ENCODE peak calls at places on chromosomes 13 and 19, in four cellular contexts. F is cardiac muscle cell, P is heart right ventricle, V is heart left ventricle. Y is an unnamed sample.
A peak's percentile ranks its signal among the peaks of the same experiment; 100 is the strongest.

GRCh38 chr13:110126391-110126961 is 180.5 kb downstream of the COL4A1 start:
- DNase-seq in V (peak; percentile 78), F (peak; percentile 70), P (peak; percentile 77), Y (no peak)

GRCh38 chr19:44277331-44277730 is 17.6 kb downstream of the ZNF233 start:
- DNase-seq in P (no peak), V (no peak), F (no peak), Y (no peak)

GRCh38 chr13:36054041-36054440 is 77.1 kb downstream of the DCLK1 start:
- DNase-seq in F (no peak), V (no peak), P (no peak), Y (no peak)

GRCh38 chr19:48632692-48633147 is 4.5 kb downstream of the DBP start:
- DNase-seq in V (no peak), P (no peak), F (no peak), Y (no peak)

GRCh38 chr19:11288349-11288748 is 7.6 kb upstream of the TSPAN16 start:
- DNase-seq in F (no peak), V (no peak), P (no peak), Y (no peak)

GRCh38 chr19:7565332-7565731 is 29.8 kb downstream of the PNPLA6 start:
- DNase-seq in P (no peak), F (no peak), V (no peak), Y (no peak)

GRCh38 chr19:13146763-13147563 is 3.2 kb downstream of the STX10 start:
- DNase-seq in F (no peak), V (no peak), P (no peak), Y (peak; percentile 63)

GRCh38 chr13:51687928-51688714 is 103.9 kb downstream of the WDFY2 start:
- DNase-seq in V (no peak), F (no peak), P (no peak), Y (no peak)

GRCh38 chr13:98577823-98578285 is 947 bp upstream of the STK24 start:
- DNase-seq in P (no peak), V (no peak), F (no peak), Y (no peak)

GRCh38 chr13:19845758-19846157 is 17.7 kb downstream of the ZMYM5 start:
- DNase-seq in F (no peak), P (no peak), V (no peak), Y (no peak)

GRCh38 chr13:89726690-89727435 is 1620.6 kb upstream of the MIR17HG start:
- DNase-seq in F (no peak), V (no peak), P (no peak), Y (no peak)

GRCh38 chr19:3463959-3464796 is 16.1 kb downstream of the SMIM24 start:
- DNase-seq in P (no peak), V (no peak), F (no peak), Y (no peak)

DNA sequence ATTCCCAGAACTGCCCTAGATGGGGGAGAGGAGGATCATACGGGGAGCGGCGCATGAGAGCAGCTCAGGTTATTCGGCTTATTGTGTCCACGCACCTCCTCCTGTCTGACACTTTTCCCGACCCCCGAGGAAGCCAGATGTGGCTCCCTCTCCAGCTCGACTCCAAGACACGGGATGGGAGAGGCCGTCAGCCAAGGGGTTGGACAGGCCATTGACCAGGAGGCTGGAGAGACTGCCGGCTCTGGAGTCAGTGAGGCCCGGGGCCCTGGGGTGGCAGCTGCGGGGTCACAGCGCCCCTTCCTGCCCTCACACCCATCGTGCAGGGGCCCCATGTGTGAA is 2.9 kb downstream of the DMKN start:
- DNase-seq in P (no peak), V (no peak), F (no peak), Y (no peak)
- TF ChIP-seq CTCF in P (peak; percentile 8), V (no peak), F (no peak), Y (peak; percentile 18)

DNA sequence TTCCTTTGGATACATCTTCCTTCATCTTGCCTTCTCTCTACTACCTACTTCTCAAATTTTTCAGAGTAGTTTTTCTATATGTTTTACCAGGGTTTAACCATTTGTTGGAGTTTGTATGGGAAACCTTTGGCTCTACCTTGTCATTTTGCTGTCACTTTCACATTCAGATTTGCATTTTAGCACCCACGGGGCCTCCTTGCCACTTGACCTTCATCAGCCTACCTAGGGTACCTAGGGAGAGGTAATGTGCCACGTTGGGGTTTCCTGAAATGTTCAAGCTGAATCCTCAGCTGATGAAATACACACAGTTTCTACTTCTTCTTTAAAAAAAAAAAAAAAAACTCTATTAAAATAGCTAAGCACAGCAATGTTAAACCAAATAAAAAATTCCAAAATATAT is 5.2 kb upstream of the USP12 start:
- DNase-seq in V (no peak), P (no peak), F (no peak), Y (no peak)
- H3K4me1 ChIP-seq in V (peaks cover 6% of the 10 kb centered on the region), P (no peaks in the 10 kb centered on the region), F (no peaks in the 10 kb centered on the region), Y (peaks cover 35% of the 10 kb centered on the region)

GRCh38 chr13:23610966-23611486 is 40.8 kb downstream of the TNFRSF19 start:
- DNase-seq in P (peak; percentile 68), F (no peak), V (peak; percentile 48), Y (no peak)
- H3K4me3 ChIP-seq in P (no peak overlapping the region), F (no peak overlapping the region), V (no peak overlapping the region), Y (no peak overlapping the region)

GRCh38 chr19:50792852-50793250 is 2.6 kb downstream of the ACP4 start:
- DNase-seq in P (no peak), F (no peak), V (no peak), Y (no peak)

GRCh38 chr19:50793558-50794065 is 3.4 kb downstream of the ACP4 start:
- DNase-seq in F (no peak), V (no peak), P (no peak), Y (no peak)

GRCh38 chr19:50795665-50796073 is 5.5 kb downstream of the ACP4 start:
- DNase-seq in F (no peak), V (no peak), P (no peak), Y (no peak)

GRCh38 chr19:50794778-50795664 is 4.8 kb downstream of the ACP4 start:
- DNase-seq in P (no peak), F (no peak), V (no peak), Y (no peak)

DNA sequence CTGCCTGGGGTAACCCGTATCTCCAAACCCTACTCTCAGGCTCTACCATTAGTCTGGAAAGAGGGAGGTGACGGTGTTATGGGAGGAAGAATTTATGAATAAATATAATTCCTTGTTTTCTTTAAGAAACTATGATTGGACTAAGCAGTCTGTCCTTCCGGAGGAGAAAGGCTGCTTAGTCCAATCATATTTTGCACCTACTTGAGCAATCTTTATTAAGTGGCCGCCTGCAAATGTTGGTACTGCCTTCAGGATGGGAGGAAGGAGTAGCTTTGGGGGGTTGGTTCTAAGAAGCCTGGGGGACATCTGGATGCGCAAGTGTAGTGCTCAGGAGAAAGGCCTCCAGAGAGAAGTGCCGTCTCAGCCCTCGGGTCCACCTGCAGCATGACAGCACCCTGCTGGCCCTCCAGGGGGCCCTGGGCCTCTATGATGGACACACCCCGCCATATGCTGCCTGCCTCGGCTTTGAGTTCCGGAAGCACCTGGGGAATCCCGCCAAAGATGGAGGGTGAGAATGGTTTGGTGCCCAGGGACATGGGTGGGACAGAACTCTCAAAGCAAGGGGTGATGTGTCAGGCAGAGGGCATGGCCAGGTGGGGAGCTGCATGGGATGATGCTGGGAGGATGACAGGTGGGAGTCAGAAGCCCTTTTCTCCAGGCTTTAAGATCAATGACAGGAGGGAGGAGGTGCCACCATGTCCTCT is 4.0 kb downstream of the ACP4 start:
- DNase-seq in F (no peak), P (no peak), V (no peak), Y (no peak)
- TF ChIP-seq CTCF in F (no peak), P (no peak), V (no peak), Y (no peak)

DNA sequence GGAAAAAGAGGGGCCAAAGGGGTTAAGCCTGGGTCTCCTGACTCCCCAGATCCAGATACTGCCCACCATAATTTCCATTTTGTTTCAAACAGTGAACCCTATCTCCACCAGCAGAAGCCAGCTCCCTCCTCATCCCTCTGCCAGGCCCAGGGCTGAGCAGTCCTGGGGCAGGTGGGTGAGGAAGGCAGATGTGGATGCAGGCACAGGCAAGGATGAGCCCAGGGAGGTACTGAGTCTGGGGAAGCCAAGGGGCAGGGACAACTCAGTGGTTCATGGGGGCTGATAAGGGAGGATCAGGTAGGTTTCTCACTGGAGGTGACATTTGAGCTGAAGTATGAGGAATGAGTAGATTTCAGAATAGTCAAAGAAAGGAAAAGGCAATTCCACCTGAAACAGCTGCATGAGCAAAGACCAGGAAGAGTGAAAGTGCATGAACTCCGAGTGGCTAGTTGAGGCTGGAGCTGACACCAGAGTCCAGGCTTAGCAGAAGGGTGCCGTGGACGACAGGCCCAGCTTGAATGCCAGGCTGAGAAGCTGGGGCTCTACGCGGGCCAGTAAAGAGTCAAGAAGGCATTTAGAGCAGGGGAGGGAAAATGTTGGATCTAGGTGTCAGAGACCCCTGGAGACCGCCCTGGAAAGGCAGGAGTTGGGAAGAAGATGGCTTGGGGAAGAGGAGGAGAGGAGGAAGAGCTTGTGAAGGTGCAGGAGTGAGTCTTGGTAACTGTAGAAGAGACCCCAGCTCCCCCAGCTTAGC is 10.3 kb downstream of the CIC start:
- DNase-seq in F (no peak), V (no peak), P (peak; percentile 3), Y (no peak)
- H3K4me1 ChIP-seq in F (peaks cover 45% of the 10 kb centered on the region), V (peaks cover 87% of the 10 kb centered on the region), P (peaks cover 48% of the 10 kb centered on the region), Y (peaks cover 83% of the 10 kb centered on the region)

GRCh38 chr13:105979131-105979530 is 556.3 kb downstream of the EFNB2 start:
- DNase-seq in F (no peak), V (no peak), P (no peak), Y (no peak)
- H3K4me3 ChIP-seq in F (no peak overlapping the region), V (no peak overlapping the region), P (no peak overlapping the region), Y (no peak overlapping the region)

GRCh38 chr19:40210919-40211318 is 7.3 kb downstream of the TTC9B start:
- DNase-seq in P (no peak), F (no peak), V (no peak), Y (no peak)
- TF ChIP-seq CTCF in P (no peak), F (no peak), V (no peak), Y (no peak)

DNA sequence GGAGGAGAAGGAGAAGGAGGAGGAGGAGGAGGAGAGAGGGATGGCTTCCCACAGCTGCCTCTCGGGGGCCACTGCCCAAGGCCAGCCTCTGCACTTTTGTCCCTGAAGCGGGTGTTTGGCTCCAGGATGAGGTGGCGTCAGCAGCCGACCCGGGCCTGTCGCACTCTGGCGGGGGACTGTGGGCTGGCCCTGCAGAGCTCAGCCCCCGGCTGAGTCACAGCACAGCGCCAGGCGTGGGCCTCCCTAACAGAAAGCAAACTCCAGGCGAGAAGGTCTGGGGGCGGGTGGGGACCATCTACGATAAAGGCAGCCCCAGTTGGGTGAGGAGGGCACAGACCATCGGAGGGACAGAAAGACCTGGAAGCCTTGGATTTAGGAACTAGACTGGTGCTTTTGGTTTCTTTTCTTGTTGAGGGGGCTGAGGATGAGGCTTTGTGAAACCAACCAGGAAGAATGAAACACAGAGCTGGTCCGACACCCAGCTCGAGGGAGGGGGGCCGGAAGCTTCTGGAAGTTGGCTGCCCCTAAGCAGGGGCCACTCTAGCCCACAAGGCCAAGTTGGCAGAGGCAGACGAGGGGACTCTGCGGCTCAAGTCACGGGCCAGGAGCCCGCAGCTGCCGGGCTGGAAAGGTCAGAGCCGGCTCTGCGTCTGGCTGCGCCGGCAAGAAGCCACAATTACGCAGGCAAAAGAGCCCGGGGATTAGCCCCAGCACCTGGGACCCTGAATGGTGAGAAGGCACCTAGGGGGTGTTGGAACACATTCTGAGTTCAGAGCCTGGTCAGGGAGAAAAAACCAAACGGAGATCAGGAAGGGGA is 18.2 kb downstream of the LSM4 start:
- DNase-seq in V (peak; percentile 91), F (peak; percentile 68), P (peak; percentile 89), Y (peak; percentile 86)
- H3K4me1 ChIP-seq in V (peaks cover 52% of the 10 kb centered on the region), F (peaks cover 21% of the 10 kb centered on the region), P (peaks cover 24% of the 10 kb centered on the region), Y (peaks cover 17% of the 10 kb centered on the region)

GRCh38 chr19:46133777-46134231 is 9.3 kb upstream of the IGFL3 start:
- DNase-seq in F (no peak), P (no peak), V (no peak), Y (no peak)
- H3K4me3 ChIP-seq in F (no peak overlapping the region), P (no peak overlapping the region), V (no peak overlapping the region), Y (no peak overlapping the region)

GRCh38 chr19:37719927-37720265 is 335 bp upstream of the ZNF607 start:
- DNase-seq in V (no peak), P (no peak), F (no peak), Y (no peak)
- TF ChIP-seq CTCF in V (no peak), P (no peak), F (no peak), Y (no peak)